ENCODE peak calls at places on chromosomes 7 and 10, in eight cellular contexts. W is GM13976, V is tibial nerve, J is cardiac muscle cell, I is Calu3, L is HCT116, Y is fibroblast of villous mesenchyme, P is stomach. B is an unnamed sample.

GRCh38 chr7:51369746-51370145 is 53.1 kb upstream of the COBL start:
- DNase-seq in I (peak), P (no peak), W (no peak), J (peak), Y (peak), V (no peak), L (no peak), B (no peak)

GRCh38 chr7:20298486-20298901 is 32.2 kb upstream of the ITGB8 start:
- DNase-seq in W (no peak), Y (no peak), V (no peak), I (no peak), L (no peak), P (no peak), J (no peak), B (peak)

GRCh38 chr7:155009570-155010157 is 6.7 kb upstream of the PAXIP1 start:
- DNase-seq in W (no peak), L (peak), J (no peak), Y (no peak), V (no peak), P (no peak), I (peak), B (peak)

GRCh38 chr10:83654689-83655088 is 484.6 kb upstream of the GHITM start:
- DNase-seq in L (no peak), Y (no peak), W (no peak), I (no peak), J (no peak), V (no peak), P (no peak), B (no peak)

GRCh38 chr7:143322646-143323343 is 6.9 kb downstream of the CLCN1 start:
- DNase-seq in W (no peak), Y (peak), P (no peak), I (no peak), J (no peak), L (no peak), V (no peak), B (peak)

GRCh38 chr7:84331665-84332064 is 137.1 kb upstream of the SEMA3A start:
- DNase-seq in W (no peak), Y (no peak), P (no peak), V (no peak), I (no peak), J (no peak), L (no peak), B (no peak)

GRCh38 chr7:122199171-122199570 is 55.1 kb upstream of the AASS start:
- DNase-seq in Y (peak), P (no peak), V (no peak), I (peak), W (no peak), J (no peak), L (no peak), B (peak)

GRCh38 chr7:108335264-108335918 is 120.8 kb downstream of the NRCAM start:
- DNase-seq in W (no peak), I (peak), Y (no peak), V (peak), L (no peak), P (no peak), J (peak), B (no peak)

DNA sequence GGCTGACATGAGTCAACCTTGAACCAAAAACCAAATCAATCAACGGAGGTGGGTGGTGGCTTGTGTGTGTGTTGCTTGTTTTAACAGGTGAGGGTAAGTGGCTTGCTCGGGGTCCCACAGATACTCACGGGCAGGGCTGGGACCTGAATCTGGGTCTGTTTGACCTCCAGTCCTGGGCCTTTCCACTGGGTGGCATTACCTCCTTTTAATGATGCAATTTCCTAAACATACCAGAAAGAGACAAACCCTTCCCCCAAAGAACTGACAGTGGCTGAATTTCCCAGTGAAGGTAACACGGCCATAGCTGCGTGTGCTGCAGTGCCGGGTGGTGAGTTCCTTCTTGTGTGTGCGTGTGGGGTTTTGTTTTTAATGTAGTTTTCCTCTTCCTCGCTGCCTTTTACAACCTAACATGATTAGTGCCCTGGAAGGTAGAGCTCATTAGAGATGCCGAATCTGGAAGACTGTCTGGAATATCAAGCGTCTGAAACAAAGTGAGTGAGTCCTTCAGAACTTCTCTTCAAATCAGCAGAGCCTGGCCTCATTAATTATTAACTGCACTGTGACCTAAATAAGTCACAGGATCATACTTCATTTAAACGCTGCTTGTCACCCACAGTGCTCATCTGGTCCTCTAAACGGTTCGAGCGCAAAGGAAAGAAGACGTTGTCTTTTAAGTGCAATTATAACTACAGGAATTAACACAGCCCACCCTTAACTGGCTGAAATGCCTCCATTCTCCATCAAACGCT is 166.1 kb upstream of the TCERG1L start:
- DNase-seq in L (no peak), J (no peak), W (no peak), P (no peak), I (no peak), Y (no peak), V (no peak), B (no peak)
- TF ChIP-seq CTCF in L (no peak), J (no peak), W (no peak), P (no peak), I (no peak), Y (no peak), V (no peak), B (no peak)

DNA sequence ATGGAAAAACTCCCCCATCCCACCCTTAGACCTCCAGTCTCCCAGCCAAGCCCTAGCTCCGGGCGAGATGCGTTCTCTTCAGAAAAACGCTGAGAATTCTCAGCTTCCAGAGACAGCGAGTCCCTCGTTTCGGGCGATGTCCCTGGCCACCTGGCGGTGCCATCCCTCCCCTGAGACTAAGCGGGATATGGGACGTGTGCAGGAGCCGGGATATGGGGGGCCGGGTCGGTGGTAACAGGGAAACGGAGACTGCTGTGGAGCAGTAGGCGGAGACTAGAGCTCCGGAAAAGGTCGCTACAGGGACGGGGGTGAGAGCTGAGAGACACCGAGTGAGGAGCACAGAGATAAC is 435 bp upstream of the STRIP2 start:
- DNase-seq in P (no peak), W (no peak), V (no peak), Y (no peak), I (peak), J (no peak), L (peak), B (no peak)
- TF ChIP-seq CTCF in P (no peak), W (no peak), V (no peak), Y (peak), I (no peak), J (no peak), L (peak), B (no peak)

GRCh38 chr10:78438094-78438906 is 404.6 kb downstream of the RPS24 start:
- DNase-seq in W (no peak), I (no peak), Y (no peak), L (no peak), J (no peak), P (no peak), V (no peak), B (no peak)
- TF ChIP-seq CTCF in W (no peak), I (peak), Y (no peak), L (peak), J (no peak), P (no peak), V (no peak), B (no peak)

DNA sequence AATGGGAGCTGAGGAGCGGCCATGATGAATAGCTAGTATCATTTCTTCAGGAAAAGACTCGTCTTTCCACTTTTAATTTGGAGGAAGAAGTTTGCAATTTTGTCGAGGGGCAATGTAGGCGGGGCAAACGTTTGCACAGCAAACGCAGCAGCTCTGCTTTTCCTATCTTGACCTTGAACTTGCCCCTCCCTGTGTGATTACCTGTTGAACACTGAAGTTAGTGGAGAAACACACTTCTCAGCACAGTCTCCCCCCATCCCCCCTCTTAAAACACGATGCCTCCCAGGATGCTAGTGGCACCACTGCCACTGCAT is 178 bp upstream of the EPDR1 start:
- DNase-seq in I (no peak), P (no peak), Y (no peak), J (no peak), V (no peak), L (no peak), W (no peak), B (no peak)
- TF ChIP-seq CTCF in I (no peak), P (no peak), Y (no peak), J (no peak), V (no peak), L (peak), W (no peak), B (peak)

GRCh38 chr7:131252976-131253375 is 74.7 kb upstream of the MKLN1 start:
- DNase-seq in P (no peak), Y (no peak), W (no peak), L (no peak), I (no peak), V (no peak), J (no peak), B (no peak)
- TF ChIP-seq CTCF in P (no peak), Y (no peak), W (no peak), L (no peak), I (no peak), V (no peak), J (no peak), B (no peak)

DNA sequence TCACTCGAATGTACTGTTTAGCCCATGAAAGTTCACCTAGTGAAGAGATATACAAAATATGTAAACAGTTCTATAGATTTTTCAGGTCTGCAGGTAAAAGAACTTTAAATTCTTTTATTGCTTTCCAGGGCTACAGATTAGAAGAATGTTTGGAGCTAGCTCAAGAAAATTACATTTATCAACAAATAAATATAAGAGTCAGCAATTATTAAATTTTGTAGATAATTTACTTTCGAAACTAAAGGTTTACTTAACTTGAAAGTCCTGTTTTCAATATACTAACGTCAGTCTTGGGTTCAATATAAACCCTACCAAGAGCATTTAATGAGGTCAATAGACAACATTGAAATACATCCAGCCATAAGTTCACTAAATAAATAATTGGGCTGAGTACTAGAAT is 37.0 kb downstream of the HEPACAM2 start:
- DNase-seq in J (no peak), L (no peak), W (no peak), P (no peak), I (no peak), V (no peak), Y (no peak), B (no peak)
- TF ChIP-seq CTCF in J (no peak), L (no peak), W (no peak), P (no peak), I (no peak), V (no peak), Y (no peak), B (no peak)

DNA sequence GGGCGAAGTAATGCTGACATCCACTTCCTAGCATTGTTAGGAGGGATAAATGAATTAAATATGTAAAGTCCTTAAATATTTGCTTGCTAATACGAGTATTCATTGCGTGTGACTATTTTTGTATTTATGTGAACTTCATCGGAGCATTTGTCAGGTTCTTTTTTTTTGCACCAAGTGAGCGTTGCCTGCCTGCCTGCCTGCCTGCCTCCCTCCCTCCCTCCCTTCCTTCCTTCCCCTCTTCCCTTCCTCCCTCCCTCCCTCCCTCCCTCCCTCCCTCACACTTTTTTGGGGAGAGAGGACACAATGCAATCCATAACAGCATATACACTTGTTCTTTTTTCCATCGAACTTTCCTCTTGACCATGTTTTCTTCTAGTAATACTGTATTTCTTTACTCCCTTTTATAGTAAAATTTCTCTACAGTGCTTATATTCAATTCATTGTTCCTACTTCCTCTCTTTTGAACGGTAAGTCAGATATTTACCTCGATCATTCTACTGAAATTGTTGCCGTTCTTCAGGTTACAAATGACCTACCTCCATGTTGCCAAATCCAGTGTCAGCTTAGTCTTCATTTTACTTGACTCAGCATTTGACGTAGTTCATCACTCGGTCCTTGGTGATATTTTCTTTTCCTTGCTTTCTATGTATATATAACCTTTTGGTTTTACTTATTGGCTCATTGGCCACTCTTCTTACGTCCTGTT is 914 bp downstream of the CCDC7 start:
- DNase-seq in V (no peak), I (no peak), L (peak), J (no peak), P (no peak), Y (peak), W (no peak), B (peak)
- TF ChIP-seq CTCF in V (no peak), I (no peak), L (no peak), J (no peak), P (no peak), Y (no peak), W (no peak), B (no peak)

DNA sequence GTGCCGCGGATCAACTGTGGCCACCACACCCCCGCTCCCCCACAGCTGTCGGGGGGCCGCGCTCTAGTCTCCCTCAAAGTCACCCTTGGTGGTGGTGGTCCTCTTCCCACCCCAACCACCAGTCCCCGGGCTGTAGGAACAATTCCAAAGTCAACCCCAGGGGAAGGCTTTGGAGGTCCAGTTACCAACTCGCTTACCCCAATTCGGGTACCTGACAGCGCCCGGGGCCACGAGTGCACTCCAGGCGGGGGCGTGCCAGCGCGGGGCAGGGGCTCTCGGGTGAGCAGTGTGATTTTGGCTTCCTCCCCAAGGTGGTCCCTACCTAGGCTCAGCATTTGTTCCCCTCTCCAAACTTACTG is 584 bp upstream of the ZMIZ1 start:
- DNase-seq in L (no peak), W (peak), P (no peak), Y (no peak), V (no peak), I (peak), J (no peak), B (no peak)
- TF ChIP-seq CTCF in L (no peak), W (no peak), P (no peak), Y (no peak), V (no peak), I (peak), J (no peak), B (no peak)

GRCh38 chr10:50990568-50991495 is 83.5 kb upstream of the PRKG1 start:
- DNase-seq in W (peak), V (no peak), J (peak), Y (peak), I (peak), P (no peak), L (peak), B (peak)

GRCh38 chr10:50992356-50992866 is 81.9 kb upstream of the PRKG1 start:
- DNase-seq in I (no peak), P (no peak), J (no peak), V (no peak), L (no peak), W (no peak), Y (peak), B (peak)

GRCh38 chr10:50987934-50988333 is 86.4 kb upstream of the PRKG1 start:
- DNase-seq in Y (no peak), L (no peak), I (no peak), J (no peak), V (no peak), W (no peak), P (no peak), B (no peak)

GRCh38 chr10:50991496-50992355 is 82.6 kb upstream of the PRKG1 start:
- DNase-seq in W (no peak), J (peak), Y (peak), I (peak), V (no peak), P (no peak), L (no peak), B (peak)

DNA sequence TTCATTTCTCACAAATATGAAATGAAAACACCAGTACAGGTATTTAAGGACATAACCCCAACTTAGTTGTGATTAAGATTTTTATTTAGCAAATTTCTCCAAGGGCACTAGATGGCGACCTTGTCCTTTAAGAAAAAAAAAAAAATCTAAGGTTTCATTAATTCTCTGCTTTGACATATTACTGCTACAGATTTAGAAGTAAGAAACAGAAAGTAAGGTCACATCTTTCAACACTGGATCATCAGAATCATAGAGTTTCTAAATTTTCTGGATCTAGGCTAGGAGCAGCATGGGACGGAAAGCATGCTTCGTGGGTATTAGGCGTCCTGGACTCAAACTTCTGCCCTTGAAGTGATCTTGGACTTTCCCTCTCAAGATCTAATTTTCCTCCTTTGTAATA is 85.5 kb upstream of the PRKG1 start:
- DNase-seq in L (no peak), W (no peak), Y (peak), J (no peak), V (no peak), P (no peak), I (no peak), B (peak)
- TF ChIP-seq CTCF in L (peak), W (peak), Y (peak), J (peak), V (peak), P (peak), I (no peak), B (peak)